ENCODE peak calls at places on chromosomes 3 and 15, in ten cellular contexts. W, P, I, Z, U, K, M, V, E and T are unnamed samples.
A peak's percentile ranks its signal among the peaks of the same experiment; 100 is the strongest.

GRCh38 chr15:77855871-77856270 is 221.6 kb downstream of the TBC1D2B start:
- DNase-seq in W (no peak), P (no peak), I (no peak), Z (no peak), U (no peak), K (no peak), M (no peak), V (no peak), E (no peak), T (no peak)

GRCh38 chr3:79086514-79086913 is 681.3 kb downstream of the ROBO1 start:
- DNase-seq in W (peak; percentile 31), P (no peak), I (peak; percentile 19), Z (no peak), U (no peak), K (no peak), M (peak; percentile 27), V (peak; percentile 76), E (peak; percentile 1), T (no peak)

GRCh38 chr15:80169768-80170357 is 17.1 kb downstream of the FAH start:
- DNase-seq in W (no peak), P (no peak), I (no peak), Z (no peak), U (no peak), K (no peak), M (no peak), V (no peak), E (no peak), T (no peak)

GRCh38 chr3:108485146-108485545 is 25.2 kb downstream of the MYH15 start:
- DNase-seq in W (no peak), P (no peak), I (no peak), Z (no peak), U (no peak), K (no peak), M (no peak), V (no peak), E (no peak), T (no peak)

GRCh38 chr3:161700998-161701397 is 204.4 kb downstream of the OTOL1 start:
- DNase-seq in W (no peak), P (no peak), I (no peak), Z (no peak), U (no peak), K (no peak), M (no peak), V (peak; percentile 30), E (no peak), T (no peak)

GRCh38 chr3:113277886-113278598 is 66.7 kb downstream of the BOC start:
- DNase-seq in W (no peak), P (no peak), I (no peak), Z (no peak), U (no peak), K (no peak), M (no peak), V (peak; percentile 27), E (no peak), T (no peak)

GRCh38 chr3:104190681-104191080 is 1176.0 kb upstream of the ALCAM start:
- DNase-seq in W (no peak), P (no peak), I (no peak), Z (no peak), U (no peak), K (no peak), M (no peak), V (no peak), E (no peak), T (no peak)

GRCh38 chr3:58059349-58060321 is 51.4 kb downstream of the FLNB start:
- DNase-seq in W (peak; percentile 34), P (no peak), I (no peak), Z (no peak), U (peak; percentile 62), K (no peak), M (peak; percentile 77), V (no peak), E (no peak), T (no peak)

GRCh38 chr3:155079795-155080546 is at the start of gene MME:
- DNase-seq in W (peak; percentile 34), P (peak; percentile 44), I (no peak), Z (no peak), U (peak; percentile 91), K (peak; percentile 90), M (no peak), V (peak; percentile 38), E (no peak), T (peak; percentile 61)

GRCh38 chr3:12648384-12648959 is 15.4 kb downstream of the RAF1 start:
- DNase-seq in W (no peak), P (no peak), I (no peak), Z (no peak), U (no peak), K (no peak), M (no peak), V (no peak), E (no peak), T (no peak)

GRCh38 chr15:36422631-36423030 is 156.8 kb upstream of the CDIN1 start:
- DNase-seq in W (no peak), P (no peak), I (no peak), Z (no peak), U (no peak), K (no peak), M (no peak), V (no peak), E (no peak), T (no peak)

GRCh38 chr15:76060098-76060989 is 559 bp downstream of the TMEM266 start:
- DNase-seq in W (no peak), P (no peak), I (no peak), Z (no peak), U (no peak), K (no peak), M (no peak), V (no peak), E (no peak), T (no peak)

GRCh38 chr3:15064299-15064834 is 748 bp downstream of the MRPS25 start:
- DNase-seq in W (no peak), P (no peak), I (peak; percentile 38), Z (no peak), U (peak; percentile 61), K (peak; percentile 74), M (peak; percentile 35), V (peak; percentile 32), E (no peak), T (no peak)

GRCh38 chr15:74961616-74962015 is 5.0 kb upstream of the RPP25 start:
- DNase-seq in W (no peak), P (no peak), I (no peak), Z (no peak), U (no peak), K (no peak), M (no peak), V (no peak), E (no peak), T (no peak)

GRCh38 chr3:43054754-43055153 is 51.1 kb downstream of the POMGNT2 start:
- DNase-seq in W (no peak), P (no peak), I (no peak), Z (no peak), U (no peak), K (peak; percentile 32), M (no peak), V (no peak), E (no peak), T (no peak)

GRCh38 chr3:78414261-78414660 is 1353.5 kb downstream of the ROBO1 start:
- DNase-seq in W (no peak), P (no peak), I (no peak), Z (no peak), U (no peak), K (no peak), M (no peak), V (no peak), E (no peak), T (no peak)

GRCh38 chr15:82663186-82663600 is 16.0 kb upstream of the CPEB1 start:
- DNase-seq in W (peak; percentile 49), P (peak; percentile 39), I (no peak), Z (peak; percentile 8), U (peak; percentile 59), K (no peak), M (peak; percentile 65), V (peak; percentile 48), E (peak; percentile 11), T (no peak)

GRCh38 chr3:47405820-47406761 is 25.3 kb downstream of the PTPN23 start:
- DNase-seq in W (no peak), P (no peak), I (no peak), Z (no peak), U (no peak), K (peak; percentile 70), M (no peak), V (no peak), E (peak; percentile 23), T (no peak)

DNA sequence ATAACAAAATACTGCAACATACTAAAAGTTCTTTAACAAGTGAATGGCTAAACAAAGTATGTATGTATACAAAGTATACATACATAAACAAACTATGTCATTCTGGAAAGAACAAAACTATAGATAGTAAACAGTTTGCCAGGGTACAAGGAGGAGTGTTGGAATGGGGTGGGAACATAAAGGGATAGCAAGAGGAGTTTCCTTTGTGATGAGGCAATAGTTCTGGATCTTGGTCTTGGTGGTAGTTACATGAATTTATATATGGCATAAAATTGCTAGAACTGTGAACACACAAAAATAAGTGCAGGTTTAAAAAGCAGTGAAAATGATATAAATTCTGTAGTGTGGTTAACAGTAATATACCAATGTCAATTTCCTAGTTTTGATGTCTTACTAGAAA is 22.0 kb downstream of the ZNF148 start:
- DNase-seq in W (no peak), P (no peak), I (no peak), Z (no peak), U (no peak), K (no peak), M (no peak), V (no peak), E (no peak), T (no peak)
- H3K4me1 ChIP-seq in W (peaks cover 8% of the 10 kb centered on the region), P (peaks cover 6% of the 10 kb centered on the region), I (no peaks in the 10 kb centered on the region), Z (peaks cover 26% of the 10 kb centered on the region), U (no peaks in the 10 kb centered on the region), K (peaks cover 18% of the 10 kb centered on the region), M (peaks cover 9% of the 10 kb centered on the region), V (peaks cover 16% of the 10 kb centered on the region), E (peaks cover 16% of the 10 kb centered on the region), T (peaks cover 12% of the 10 kb centered on the region)

GRCh38 chr3:30553641-30554316 is 52.6 kb upstream of the TGFBR2 start:
- DNase-seq in W (no peak), P (no peak), I (no peak), Z (no peak), U (no peak), K (no peak), M (no peak), V (peak; percentile 9), E (no peak), T (no peak)
- H3K27ac ChIP-seq in W (no peak overlapping the region), P (no peak overlapping the region), I (no peak overlapping the region), Z (no peak overlapping the region), U (no peak overlapping the region), K (no peak overlapping the region), M (no peak overlapping the region), V (no peak overlapping the region), E (no peak overlapping the region), T (no peak overlapping the region)

DNA sequence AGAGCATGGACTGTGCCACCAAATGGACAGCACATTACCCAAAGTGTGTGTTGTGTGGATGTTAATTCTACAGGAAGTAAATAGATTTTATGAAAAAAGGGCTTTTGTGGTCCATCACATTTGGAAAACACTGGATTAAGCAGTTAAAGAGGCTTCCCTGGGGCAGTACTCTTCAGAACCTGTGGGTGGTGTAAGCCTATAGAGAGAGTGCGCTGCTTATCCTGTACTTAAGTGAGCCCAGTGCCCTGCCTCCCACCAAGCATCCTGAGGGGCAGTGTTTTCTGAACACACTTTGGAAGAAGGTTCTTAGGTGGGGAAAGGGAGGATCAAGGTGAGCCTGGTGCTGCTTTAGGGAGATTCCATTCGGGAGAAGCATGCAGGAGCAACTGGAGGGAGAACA is 10.9 kb downstream of the TTLL3 start:
- DNase-seq in W (no peak), P (peak; percentile 1), I (no peak), Z (no peak), U (no peak), K (no peak), M (no peak), V (peak; percentile 53), E (no peak), T (no peak)
- TF ChIP-seq CTCF in W (no peak), P (no peak), I (no peak), Z (no peak), U (peak; percentile 28), K (no peak), M (peak; percentile 21), V (peak; percentile 71), E (peak; percentile 12), T (no peak)

GRCh38 chr15:63502137-63502801 is 2.1 kb upstream of the USP3 start:
- DNase-seq in W (peak; percentile 64), P (no peak), I (no peak), Z (no peak), U (peak; percentile 57), K (no peak), M (no peak), V (peak; percentile 87), E (no peak), T (no peak)
- H3K4me1 ChIP-seq in W (peaks cover 83% of the 10 kb centered on the region), P (peaks cover 46% of the 10 kb centered on the region), I (no peaks in the 10 kb centered on the region), Z (peaks cover 78% of the 10 kb centered on the region), U (peaks cover 5% of the 10 kb centered on the region), K (peaks cover 50% of the 10 kb centered on the region), M (peaks cover 28% of the 10 kb centered on the region), V (peaks cover 65% of the 10 kb centered on the region), E (peaks cover 49% of the 10 kb centered on the region), T (peaks cover 37% of the 10 kb centered on the region)